ENCODE peak calls at places on chromosome 19, in five cellular contexts. V, B, M, C and J are unnamed samples.

GRCh38 chr19:46604781-46605355 is 3.7 kb downstream of the CALM3 start:
- DNase-seq in V (no peak), B (no peak), M (no peak), C (no peak), J (no peak)

GRCh38 chr19:21698215-21698614 is 69.2 kb downstream of the ZNF100 start:
- DNase-seq in V (peak), B (peak), M (peak), C (peak), J (peak)

GRCh38 chr19:40241809-40242384 is 15.4 kb upstream of the CCNP start:
- DNase-seq in V (no peak), B (no peak), M (no peak), C (peak), J (no peak)

GRCh38 chr19:3061214-3062161 is 807 bp downstream of the TLE5 start:
- DNase-seq in V (no peak), B (no peak), M (no peak), C (peak), J (peak)

GRCh38 chr19:10975374-10976036 is 14.7 kb downstream of the SMARCA4 start:
- DNase-seq in V (no peak), B (no peak), M (no peak), C (peak), J (peak)

GRCh38 chr19:49363265-49364082 is at the start of gene DKKL1:
- DNase-seq in V (peak), B (peak), M (peak), C (peak), J (peak)

GRCh38 chr19:50324331-50324730 is 4.8 kb downstream of the KCNC3 start:
- DNase-seq in V (no peak), B (no peak), M (no peak), C (no peak), J (no peak)

GRCh38 chr19:56964526-56964925 is 124.0 kb upstream of the PEG3 start:
- DNase-seq in V (no peak), B (no peak), M (no peak), C (no peak), J (no peak)

GRCh38 chr19:58569943-58570670 is 3.0 kb downstream of the MZF1 start:
- DNase-seq in V (no peak), B (no peak), M (no peak), C (no peak), J (no peak)

GRCh38 chr19:11833541-11833940 is 15.0 kb upstream of the ZNF439 start:
- DNase-seq in V (no peak), B (no peak), M (no peak), C (no peak), J (no peak)

GRCh38 chr19:54172764-54173699 is at the start of gene TMC4:
- DNase-seq in V (no peak), B (peak), M (peak), C (no peak), J (peak)

GRCh38 chr19:35753634-35754364 is 3.0 kb downstream of the HSPB6 start:
- DNase-seq in V (no peak), B (no peak), M (no peak), C (no peak), J (no peak)

GRCh38 chr19:48565090-48565489 is 13.1 kb downstream of the SULT2B1 start:
- DNase-seq in V (no peak), B (no peak), M (no peak), C (peak), J (peak)

DNA sequence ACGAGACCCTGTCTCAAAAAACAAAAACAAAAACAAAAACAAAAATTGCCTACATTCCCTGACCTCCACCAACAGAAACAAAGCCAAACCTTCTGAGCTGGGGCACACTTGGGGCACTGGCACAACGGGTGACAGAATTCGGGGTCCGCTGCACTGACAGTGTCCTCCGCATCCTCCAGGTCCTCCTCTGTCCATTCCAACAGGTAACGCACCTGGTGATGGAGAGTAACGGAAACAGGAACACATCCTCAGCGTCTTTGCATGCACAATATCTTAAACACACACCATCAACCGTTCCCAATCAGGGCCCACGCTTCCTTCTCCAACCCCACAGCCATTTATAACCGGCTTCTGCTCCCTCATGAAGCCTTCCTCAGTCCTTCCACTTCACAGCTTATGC is 34.6 kb downstream of the PDCD5 start:
- DNase-seq in V (no peak), B (no peak), M (no peak), C (no peak), J (no peak)
- H3K9ac ChIP-seq in V (no peak), B (no peak), M (no peak), C (no peak), J (no peak)

GRCh38 chr19:38004505-38005223 is 97.7 kb downstream of the SIPA1L3 start:
- DNase-seq in V (peak), B (peak), M (peak), C (peak), J (peak)
- H3K9ac ChIP-seq in V (no peak), B (peak), M (peak), C (peak), J (peak)

DNA sequence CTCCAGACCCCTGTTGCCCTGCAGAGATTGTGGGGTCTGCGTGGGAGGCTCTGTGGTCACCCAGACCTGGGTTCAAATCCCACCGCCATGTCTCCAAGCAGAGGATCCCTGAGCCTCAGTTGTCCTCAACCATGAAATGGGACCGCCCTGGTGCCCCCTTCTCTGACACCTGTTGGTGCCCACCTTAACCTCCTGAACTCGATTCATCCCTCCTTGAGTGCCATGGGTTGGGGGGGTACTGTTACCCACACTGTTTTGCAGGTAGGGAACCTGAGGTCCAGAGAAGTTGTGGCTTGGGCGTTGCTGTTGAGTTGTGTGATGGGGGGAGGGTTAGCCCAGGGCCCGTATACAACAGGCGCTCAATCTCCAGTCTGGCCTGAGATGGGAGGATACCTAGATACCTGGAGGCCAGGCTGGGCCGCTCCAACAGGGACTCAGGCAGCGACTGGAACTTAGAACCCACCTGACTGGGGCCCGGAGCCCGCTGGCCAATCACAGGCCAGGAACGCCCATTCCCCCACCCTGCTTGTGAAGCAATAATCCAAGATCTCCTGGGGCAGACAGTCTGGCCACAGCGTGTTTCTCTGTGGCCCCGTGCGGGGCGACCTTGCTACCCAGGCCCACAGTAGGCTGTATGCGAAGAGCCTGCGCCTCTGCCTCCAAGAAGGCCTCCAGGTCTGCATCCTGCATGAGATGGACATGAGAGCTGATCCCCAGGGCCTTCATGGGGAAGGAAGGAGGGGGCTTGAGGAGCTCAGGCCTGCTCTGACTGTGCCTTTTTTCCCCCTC is 2.8 kb downstream of the ARID3A start:
- DNase-seq in V (no peak), B (no peak), M (no peak), C (no peak), J (no peak)
- H3K9ac ChIP-seq in V (no peak), B (no peak), M (peak), C (no peak), J (no peak)

GRCh38 chr19:6589711-6590457 is 1.1 kb downstream of the CD70 start:
- DNase-seq in V (no peak), B (no peak), M (peak), C (no peak), J (peak)
- H3K9ac ChIP-seq in V (no peak), B (peak), M (peak), C (no peak), J (no peak)

DNA sequence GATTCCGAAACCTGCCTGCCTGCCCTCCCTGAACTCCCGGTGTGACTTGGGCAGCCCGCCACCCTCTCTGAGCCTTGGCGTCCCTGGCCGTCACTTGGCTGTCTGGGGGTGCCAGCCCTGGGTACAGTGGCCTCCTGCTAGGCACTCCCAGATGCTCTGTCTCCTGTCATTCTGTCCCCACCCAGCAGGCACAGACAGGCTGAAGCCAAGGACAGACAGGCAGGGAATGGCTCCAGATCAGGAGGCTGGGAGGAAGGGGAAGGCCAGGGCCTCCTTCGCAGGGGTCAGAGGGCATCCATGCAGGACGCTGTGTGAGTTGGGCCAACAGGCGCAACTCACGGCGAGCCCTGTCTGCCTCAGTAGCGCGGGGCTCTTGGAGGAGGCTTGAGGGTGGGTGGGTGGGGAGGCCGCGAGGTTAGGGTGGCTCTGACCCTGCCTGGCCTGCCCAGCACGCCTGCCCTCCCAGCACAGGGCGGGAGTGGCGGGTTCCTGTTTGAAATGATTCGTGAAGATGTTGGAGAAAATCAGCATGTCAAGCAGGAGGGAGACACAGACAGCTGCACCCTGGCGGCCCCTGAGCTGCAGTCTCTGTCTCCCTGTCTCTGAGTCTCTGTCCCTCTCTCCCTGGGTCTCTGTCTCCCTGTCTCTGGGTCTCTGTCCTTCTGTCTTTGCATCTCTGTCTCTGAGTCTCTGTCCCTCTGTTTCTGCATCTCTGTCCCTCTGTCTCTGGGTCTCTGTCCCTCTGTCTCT is 19.7 kb downstream of the KLHL26 start:
- DNase-seq in V (no peak), B (no peak), M (no peak), C (no peak), J (no peak)
- H3K9ac ChIP-seq in V (peak), B (no peak), M (no peak), C (no peak), J (no peak)

GRCh38 chr19:12884627-12884925 is 2.4 kb downstream of the KLF1 start:
- DNase-seq in V (no peak), B (no peak), M (no peak), C (no peak), J (no peak)
- H3K9ac ChIP-seq in V (no peak), B (no peak), M (peak), C (no peak), J (no peak)

GRCh38 chr19:5123646-5124045 is 154.7 kb downstream of the KDM4B start:
- DNase-seq in V (no peak), B (no peak), M (peak), C (no peak), J (no peak)
- H3K9ac ChIP-seq in V (no peak), B (no peak), M (no peak), C (no peak), J (no peak)

GRCh38 chr19:28966737-28967401 is 246.1 kb downstream of the UQCRFS1 start:
- DNase-seq in V (no peak), B (no peak), M (no peak), C (peak), J (peak)

GRCh38 chr19:28972144-28972543 is 240.8 kb downstream of the UQCRFS1 start:
- DNase-seq in V (no peak), B (no peak), M (no peak), C (no peak), J (no peak)

GRCh38 chr19:28971011-28971410 is 241.9 kb downstream of the UQCRFS1 start:
- DNase-seq in V (no peak), B (no peak), M (no peak), C (no peak), J (peak)

GRCh38 chr19:28968721-28969120 is 244.2 kb downstream of the UQCRFS1 start:
- DNase-seq in V (no peak), B (no peak), M (no peak), C (no peak), J (no peak)

GRCh38 chr19:28971513-28971912 is 241.4 kb downstream of the UQCRFS1 start:
- DNase-seq in V (no peak), B (no peak), M (no peak), C (no peak), J (no peak)
- H3K9ac ChIP-seq in V (no peak), B (no peak), M (no peak), C (no peak), J (no peak)